ENCODE peak calls at places on chromosomes 13 and 19, in six cellular contexts. D is AG09319; C is amniotic epithelial cell; J is stimulated activated CD4-positive, alpha-beta T cell treated with anti-CD3 and anti-CD28 coated beads, Interleukin-1b, Interleukin-23, amount 100 ng/mL, for 4 hours; F is MCF 10A; W is stimulated activated CD8-positive, alpha-beta memory T cell treated with anti-CD3 and anti-CD28 coated beads, Interleukin-15, amount 100 ng/mL, for 1 hour. A is an unnamed sample.
A peak's percentile ranks its signal among the peaks of the same experiment; 100 is the strongest.

GRCh38 chr19:13784731-13785452 is 10.4 kb upstream of the ZSWIM4 start:
- DNase-seq in F (peak; percentile 78), J (peak; percentile 63), D (no peak), C (peak; percentile 49), W (peak; percentile 64), A (peak; percentile 65)

GRCh38 chr13:38951525-38952313 is 38.9 kb downstream of the STOML3 start:
- DNase-seq in J (no peak), W (no peak), F (peak; percentile 40), C (no peak), D (no peak), A (no peak)

GRCh38 chr13:103866041-103866440 is 799.8 kb upstream of the SLC10A2 start:
- DNase-seq in J (no peak), W (no peak), C (no peak), F (no peak), D (no peak), A (no peak)

GRCh38 chr19:11092181-11092538 is 2.9 kb downstream of the LDLR start:
- DNase-seq in C (peak; percentile 47), F (no peak), J (no peak), D (no peak), W (no peak), A (no peak)

GRCh38 chr19:8148410-8149231 is 771 bp downstream of the FBN3 start:
- DNase-seq in F (no peak), D (no peak), C (no peak), W (no peak), J (no peak), A (no peak)

GRCh38 chr13:37667631-37668161 is 69.1 kb upstream of the POSTN start:
- DNase-seq in F (no peak), D (no peak), W (no peak), J (no peak), C (no peak), A (no peak)

GRCh38 chr19:49712397-49712859 is 21.5 kb downstream of the CPT1C start:
- DNase-seq in F (peak; percentile 84), D (peak; percentile 74), W (no peak), J (no peak), C (peak; percentile 92), A (no peak)

GRCh38 chr13:27533155-27533643 is 82.8 kb upstream of the MTIF3 start:
- DNase-seq in C (peak; percentile 62), W (peak; percentile 2), F (peak; percentile 74), J (peak; percentile 27), D (peak; percentile 35), A (peak; percentile 75)

GRCh38 chr19:6073858-6074708 is 36.2 kb downstream of the RFX2 start:
- DNase-seq in J (no peak), C (no peak), D (no peak), W (no peak), F (no peak), A (peak; percentile 69)

GRCh38 chr19:55461974-55462628 is 659 bp upstream of the ISOC2 start:
- DNase-seq in F (peak; percentile 34), C (peak; percentile 38), J (no peak), W (no peak), D (no peak), A (no peak)

GRCh38 chr13:62747629-62748028 is 1332.0 kb upstream of the PCDH20 start:
- DNase-seq in D (no peak), C (no peak), J (no peak), F (peak; percentile 27), W (no peak), A (no peak)

GRCh38 chr19:5289060-5289990 is 51.3 kb downstream of the PTPRS start:
- DNase-seq in J (no peak), D (no peak), C (no peak), F (no peak), W (no peak), A (no peak)

GRCh38 chr13:93900735-93901134 is 578.7 kb downstream of the DCT start:
- DNase-seq in D (no peak), J (no peak), F (no peak), W (no peak), C (no peak), A (no peak)

GRCh38 chr13:52744842-52745241 is 5.2 kb upstream of the CNMD start:
- DNase-seq in F (no peak), D (no peak), C (no peak), J (no peak), W (no peak), A (no peak)

GRCh38 chr13:30337061-30337601 is 29.8 kb upstream of the KATNAL1 start:
- DNase-seq in D (no peak), J (no peak), W (no peak), C (no peak), F (no peak), A (no peak)

GRCh38 chr19:34148672-34149185 is 23.6 kb upstream of the LSM14A start:
- DNase-seq in F (no peak), J (no peak), C (no peak), D (no peak), W (no peak), A (no peak)

GRCh38 chr13:100234524-100235136 is 145.7 kb downstream of the PCCA start:
- DNase-seq in C (peak; percentile 11), D (no peak), J (no peak), F (no peak), W (no peak), A (no peak)

GRCh38 chr19:737591-738093 is 13.3 kb upstream of the MISP start:
- DNase-seq in D (no peak), F (peak; percentile 47), W (peak; percentile 45), C (no peak), J (peak; percentile 50), A (peak; percentile 14)

GRCh38 chr19:16425019-16425418 is 46.8 kb downstream of the EPS15L1 start:
- DNase-seq in J (no peak), W (no peak), D (no peak), C (no peak), F (no peak), A (no peak)

GRCh38 chr19:49328741-49329140 is 3.8 kb upstream of the SLC6A16 start:
- DNase-seq in W (no peak), D (no peak), C (no peak), J (no peak), F (no peak), A (no peak)

GRCh38 chr13:105773887-105774538 is 761.4 kb downstream of the EFNB2 start:
- DNase-seq in J (no peak), F (peak; percentile 44), W (no peak), D (no peak), C (peak; percentile 93), A (no peak)

GRCh38 chr19:45901432-45901903 is 945 bp downstream of the MYPOP start:
- DNase-seq in J (peak; percentile 22), D (no peak), W (no peak), C (peak; percentile 70), F (peak; percentile 29), A (no peak)

GRCh38 chr19:2327773-2328400 is 499 bp downstream of the LSM7 start:
- DNase-seq in F (peak; percentile 81), J (peak; percentile 39), W (no peak), C (peak; percentile 83), D (peak; percentile 46), A (peak; percentile 41)

GRCh38 chr13:66414196-66414800 is 815.8 kb downstream of the PCDH9 start:
- DNase-seq in F (peak; percentile 14), C (no peak), W (no peak), D (no peak), J (no peak), A (no peak)